ENCODE peak calls at places on chromosomes 13 and 19, in eight cellular contexts. One of them, this sample, is unnamed.

GRCh38 chr19:2441096-2441752 is 13.8 kb upstream of the TIMM13 start:
- DNase-seq in activated CD8-positive, alpha-beta T cell treated with anti-CD3 and anti-CD28 coated beads for 36 hours: no peak
- DNase-seq in H7: no peak
- DNase-seq in brain microvascular endothelial cell: no peak
- DNase-seq in stimulated activated CD4-positive, alpha-beta T cell treated with anti-CD3 and anti-CD28 coated beads, Interleukin-4, amount 100 ng/mL, for 24 hours: no peak
- DNase-seq in HTR-8/SVneo: no peak
- DNase-seq in lower leg skin: no peak
- DNase-seq in fibroblast of villous mesenchyme: no peak
- DNase-seq in this sample: no peak

GRCh38 chr13:99312493-99312883 is 5.3 kb upstream of the GPR183 start:
- DNase-seq in activated CD8-positive, alpha-beta T cell treated with anti-CD3 and anti-CD28 coated beads for 36 hours: no peak
- DNase-seq in H7: no peak
- DNase-seq in brain microvascular endothelial cell: peak
- DNase-seq in stimulated activated CD4-positive, alpha-beta T cell treated with anti-CD3 and anti-CD28 coated beads, Interleukin-4, amount 100 ng/mL, for 24 hours: no peak
- DNase-seq in HTR-8/SVneo: no peak
- DNase-seq in lower leg skin: peak
- DNase-seq in fibroblast of villous mesenchyme: peak
- DNase-seq in this sample: no peak

GRCh38 chr13:27370305-27370853 is 54.0 kb upstream of the GTF3A start:
- DNase-seq in activated CD8-positive, alpha-beta T cell treated with anti-CD3 and anti-CD28 coated beads for 36 hours: no peak
- DNase-seq in H7: no peak
- DNase-seq in brain microvascular endothelial cell: no peak
- DNase-seq in stimulated activated CD4-positive, alpha-beta T cell treated with anti-CD3 and anti-CD28 coated beads, Interleukin-4, amount 100 ng/mL, for 24 hours: no peak
- DNase-seq in HTR-8/SVneo: no peak
- DNase-seq in lower leg skin: no peak
- DNase-seq in fibroblast of villous mesenchyme: no peak
- DNase-seq in this sample: no peak

GRCh38 chr13:35891973-35892441 is 239.2 kb downstream of the DCLK1 start:
- DNase-seq in activated CD8-positive, alpha-beta T cell treated with anti-CD3 and anti-CD28 coated beads for 36 hours: no peak
- DNase-seq in H7: no peak
- DNase-seq in brain microvascular endothelial cell: no peak
- DNase-seq in stimulated activated CD4-positive, alpha-beta T cell treated with anti-CD3 and anti-CD28 coated beads, Interleukin-4, amount 100 ng/mL, for 24 hours: no peak
- DNase-seq in HTR-8/SVneo: no peak
- DNase-seq in lower leg skin: no peak
- DNase-seq in fibroblast of villous mesenchyme: no peak
- DNase-seq in this sample: no peak

GRCh38 chr13:109348514-109349340 is 437.7 kb downstream of the IRS2 start:
- DNase-seq in activated CD8-positive, alpha-beta T cell treated with anti-CD3 and anti-CD28 coated beads for 36 hours: no peak
- DNase-seq in H7: no peak
- DNase-seq in brain microvascular endothelial cell: no peak
- DNase-seq in stimulated activated CD4-positive, alpha-beta T cell treated with anti-CD3 and anti-CD28 coated beads, Interleukin-4, amount 100 ng/mL, for 24 hours: no peak
- DNase-seq in HTR-8/SVneo: no peak
- DNase-seq in lower leg skin: no peak
- DNase-seq in fibroblast of villous mesenchyme: peak
- DNase-seq in this sample: no peak

GRCh38 chr19:56324425-56324824 is 9.8 kb upstream of the ZSCAN5A start:
- DNase-seq in activated CD8-positive, alpha-beta T cell treated with anti-CD3 and anti-CD28 coated beads for 36 hours: no peak
- DNase-seq in H7: no peak
- DNase-seq in brain microvascular endothelial cell: no peak
- DNase-seq in stimulated activated CD4-positive, alpha-beta T cell treated with anti-CD3 and anti-CD28 coated beads, Interleukin-4, amount 100 ng/mL, for 24 hours: no peak
- DNase-seq in HTR-8/SVneo: no peak
- DNase-seq in lower leg skin: no peak
- DNase-seq in fibroblast of villous mesenchyme: no peak
- DNase-seq in this sample: no peak

GRCh38 chr13:103799028-103799427 is 732.8 kb upstream of the SLC10A2 start:
- DNase-seq in activated CD8-positive, alpha-beta T cell treated with anti-CD3 and anti-CD28 coated beads for 36 hours: no peak
- DNase-seq in H7: no peak
- DNase-seq in brain microvascular endothelial cell: no peak
- DNase-seq in stimulated activated CD4-positive, alpha-beta T cell treated with anti-CD3 and anti-CD28 coated beads, Interleukin-4, amount 100 ng/mL, for 24 hours: no peak
- DNase-seq in HTR-8/SVneo: no peak
- DNase-seq in lower leg skin: no peak
- DNase-seq in fibroblast of villous mesenchyme: no peak
- DNase-seq in this sample: no peak

GRCh38 chr19:46303702-46304397 is 7.0 kb downstream of the HIF3A start:
- DNase-seq in activated CD8-positive, alpha-beta T cell treated with anti-CD3 and anti-CD28 coated beads for 36 hours: peak
- DNase-seq in H7: peak
- DNase-seq in brain microvascular endothelial cell: peak
- DNase-seq in stimulated activated CD4-positive, alpha-beta T cell treated with anti-CD3 and anti-CD28 coated beads, Interleukin-4, amount 100 ng/mL, for 24 hours: no peak
- DNase-seq in HTR-8/SVneo: no peak
- DNase-seq in lower leg skin: peak
- DNase-seq in fibroblast of villous mesenchyme: peak
- DNase-seq in this sample: peak

GRCh38 chr13:75258159-75258782 is 223.7 kb downstream of the TBC1D4 start:
- DNase-seq in activated CD8-positive, alpha-beta T cell treated with anti-CD3 and anti-CD28 coated beads for 36 hours: no peak
- DNase-seq in H7: peak
- DNase-seq in brain microvascular endothelial cell: no peak
- DNase-seq in stimulated activated CD4-positive, alpha-beta T cell treated with anti-CD3 and anti-CD28 coated beads, Interleukin-4, amount 100 ng/mL, for 24 hours: no peak
- DNase-seq in HTR-8/SVneo: peak
- DNase-seq in lower leg skin: no peak
- DNase-seq in fibroblast of villous mesenchyme: peak
- DNase-seq in this sample: no peak

GRCh38 chr13:44022196-44022595 is 142.5 kb downstream of the LACC1 start:
- DNase-seq in activated CD8-positive, alpha-beta T cell treated with anti-CD3 and anti-CD28 coated beads for 36 hours: no peak
- DNase-seq in H7: no peak
- DNase-seq in brain microvascular endothelial cell: no peak
- DNase-seq in stimulated activated CD4-positive, alpha-beta T cell treated with anti-CD3 and anti-CD28 coated beads, Interleukin-4, amount 100 ng/mL, for 24 hours: no peak
- DNase-seq in HTR-8/SVneo: no peak
- DNase-seq in lower leg skin: no peak
- DNase-seq in fibroblast of villous mesenchyme: no peak
- DNase-seq in this sample: no peak

This sample was measured in left lobe of liver.